ENCODE peak calls at places on chromosome 5, in four cellular contexts. S, B, X and J are unnamed samples.

GRCh38 chr5:174623438-174624019 is 100.9 kb upstream of the MSX2 start:
- DNase-seq in X (no peak), S (peak; percentile 61), B (no peak), J (no peak)

GRCh38 chr5:16134204-16134603 is 45.4 kb downstream of the MARCHF11 start:
- DNase-seq in S (no peak), X (no peak), B (no peak), J (no peak)

GRCh38 chr5:88555658-88556057 is 287.0 kb upstream of the TMEM161B start:
- DNase-seq in S (no peak), B (no peak), X (no peak), J (no peak)

GRCh38 chr5:16578474-16578883 is 38.3 kb downstream of the RETREG1 start:
- DNase-seq in S (no peak), B (no peak), X (no peak), J (no peak)

GRCh38 chr5:79858097-79858723 is 132.9 kb downstream of the MTX3 start:
- DNase-seq in B (peak; percentile 70), S (peak; percentile 19), X (peak; percentile 75), J (peak; percentile 65)

GRCh38 chr5:115738807-115739206 is 77.7 kb downstream of the CDO1 start:
- DNase-seq in X (no peak), S (no peak), B (no peak), J (no peak)

GRCh38 chr5:40503438-40503837 is 176.3 kb upstream of the PTGER4 start:
- DNase-seq in S (no peak), B (no peak), X (no peak), J (no peak)

GRCh38 chr5:154274828-154275185 is 84.3 kb downstream of the GALNT10 start:
- DNase-seq in S (no peak), X (no peak), B (no peak), J (no peak)

GRCh38 chr5:54608423-54609085 is 91.0 kb downstream of the SNX18 start:
- DNase-seq in X (no peak), S (no peak), B (no peak), J (no peak)

GRCh38 chr5:136016945-136017530 is 11.8 kb upstream of the TGFBI start:
- DNase-seq in B (no peak), X (no peak), S (peak; percentile 12), J (no peak)

GRCh38 chr5:80884851-80885697 is 75.1 kb upstream of the RASGRF2 start:
- DNase-seq in B (no peak), X (no peak), S (no peak), J (no peak)

GRCh38 chr5:163585206-163585605 is 79.8 kb downstream of the MAT2B start:
- DNase-seq in X (no peak), B (no peak), S (no peak), J (no peak)

GRCh38 chr5:151686673-151687378 is at the start of gene SPARC:
- DNase-seq in S (no peak), X (peak; percentile 91), B (no peak), J (no peak)

GRCh38 chr5:32508806-32509805 is 64.6 kb upstream of the ZFR start:
- DNase-seq in X (no peak), S (no peak), B (no peak), J (no peak)

GRCh38 chr5:34022131-34022705 is 14.4 kb upstream of the AMACR start:
- DNase-seq in S (no peak), B (peak; percentile 50), X (no peak), J (no peak)

GRCh38 chr5:83516361-83516760 is 44.8 kb downstream of the VCAN start:
- DNase-seq in S (no peak), B (no peak), X (no peak), J (no peak)

GRCh38 chr5:67160985-67161384 is 35.6 kb downstream of the CD180 start:
- DNase-seq in B (no peak), S (no peak), X (no peak), J (peak; percentile 31)

GRCh38 chr5:90477073-90477472 is 2.4 kb downstream of the POLR3G start:
- DNase-seq in X (no peak), S (no peak), B (no peak), J (no peak)

GRCh38 chr5:1948663-1949191 is 66.0 kb upstream of the IRX4 start:
- DNase-seq in S (no peak), B (no peak), X (no peak), J (no peak)

GRCh38 chr5:10630126-10630525 is 66.3 kb downstream of the ANKRD33B start:
- DNase-seq in B (no peak), X (no peak), S (no peak), J (no peak)

GRCh38 chr5:153818626-153819025 is 220.1 kb downstream of the FAM114A2 start:
- DNase-seq in B (no peak), X (no peak), S (no peak), J (no peak)

GRCh38 chr5:154510156-154510555 is 32.1 kb upstream of the HAND1 start:
- DNase-seq in X (no peak), B (no peak), S (no peak), J (no peak)

GRCh38 chr5:9519537-9519936 is 26.3 kb downstream of the SEMA5A start:
- DNase-seq in S (no peak), X (no peak), B (no peak), J (no peak)

GRCh38 chr5:82719368-82719767 is 357.8 kb downstream of the TMEM167A start:
- DNase-seq in S (no peak), B (no peak), X (no peak), J (no peak)

GRCh38 chr5:8897316-8897715 is 648.6 kb downstream of the SEMA5A start:
- DNase-seq in X (no peak), B (no peak), S (no peak), J (no peak)

GRCh38 chr5:98942849-98943248 is 14.0 kb upstream of the CHD1 start:
- DNase-seq in X (no peak), S (no peak), B (no peak), J (no peak)

GRCh38 chr5:135063511-135064234 is 29.6 kb upstream of the PITX1 start:
- DNase-seq in B (no peak), S (no peak), X (no peak), J (no peak)

GRCh38 chr5:160470437-160471341 is 49.0 kb downstream of the PTTG1 start:
- DNase-seq in X (no peak), B (no peak), S (no peak), J (no peak)

GRCh38 chr5:103808464-103809106 is 246.0 kb upstream of the NUDT12 start:
- DNase-seq in B (no peak), S (peak; percentile 71), X (peak; percentile 79), J (no peak)

GRCh38 chr5:149195337-149195887 is 54.1 kb downstream of the ABLIM3 start:
- DNase-seq in X (no peak), B (no peak), S (no peak), J (no peak)

GRCh38 chr5:141879941-141880738 is 1.9 kb upstream of the PCDH1 start:
- DNase-seq in B (no peak), S (no peak), X (peak; percentile 4), J (no peak)

GRCh38 chr5:76477061-76477460 is 74.0 kb downstream of the IQGAP2 start:
- DNase-seq in X (no peak), B (no peak), S (no peak), J (no peak)

GRCh38 chr5:53250151-53250550 is 140.6 kb upstream of the MOCS2 start:
- DNase-seq in X (no peak), B (no peak), S (no peak), J (no peak)